ENCODE peak calls at places on chromosome 1, in eight cellular contexts. U, Q, Y, I, C, Z, P and H are unnamed samples.

GRCh38 chr1:234639968-234640367 is 30.0 kb upstream of the IRF2BP2 start:
- DNase-seq in U (no peak), Q (no peak), Y (no peak), I (no peak), C (no peak), Z (no peak), P (no peak), H (no peak)

GRCh38 chr1:183975651-183976050 is 61.9 kb downstream of the COLGALT2 start:
- DNase-seq in U (no peak), Q (no peak), Y (no peak), I (no peak), C (no peak), Z (no peak), P (no peak), H (no peak)

GRCh38 chr1:186819140-186819539 is 9.6 kb upstream of the PLA2G4A start:
- DNase-seq in U (peak; percentile 90), Q (peak; percentile 34), Y (no peak), I (peak; percentile 85), C (no peak), Z (peak; percentile 73), P (no peak), H (no peak)

GRCh38 chr1:53346814-53347176 is 18.9 kb upstream of the LRP8 start:
- DNase-seq in U (no peak), Q (no peak), Y (no peak), I (no peak), C (peak; percentile 2), Z (no peak), P (no peak), H (no peak)

GRCh38 chr1:57845041-57845440 is 421.2 kb upstream of the DAB1 start:
- DNase-seq in U (no peak), Q (no peak), Y (no peak), I (peak; percentile 90), C (no peak), Z (no peak), P (no peak), H (no peak)

GRCh38 chr1:200381256-200381980 is 28.4 kb downstream of the ZNF281 start:
- DNase-seq in U (peak; percentile 41), Q (no peak), Y (no peak), I (no peak), C (no peak), Z (no peak), P (no peak), H (no peak)

GRCh38 chr1:202207292-202207691 is 13.7 kb downstream of the LGR6 start:
- DNase-seq in U (peak; percentile 73), Q (no peak), Y (peak; percentile 58), I (peak; percentile 77), C (no peak), Z (no peak), P (no peak), H (peak; percentile 89)

GRCh38 chr1:183424691-183425090 is 6.5 kb upstream of the NMNAT2 start:
- DNase-seq in U (no peak), Q (no peak), Y (no peak), I (no peak), C (no peak), Z (no peak), P (no peak), H (no peak)

GRCh38 chr1:234866007-234866866 is 256.3 kb upstream of the IRF2BP2 start:
- DNase-seq in U (peak; percentile 90), Q (no peak), Y (no peak), I (peak; percentile 88), C (no peak), Z (no peak), P (peak; percentile 82), H (no peak)

GRCh38 chr1:167119696-167120095 is 25.8 kb downstream of the STYXL2 start:
- DNase-seq in U (no peak), Q (no peak), Y (no peak), I (no peak), C (no peak), Z (no peak), P (no peak), H (no peak)

GRCh38 chr1:167122121-167122480 is 28.2 kb downstream of the STYXL2 start:
- DNase-seq in U (no peak), Q (no peak), Y (no peak), I (no peak), C (no peak), Z (no peak), P (no peak), H (no peak)

GRCh38 chr1:167122568-167122967 is 28.7 kb downstream of the STYXL2 start:
- DNase-seq in U (no peak), Q (no peak), Y (peak; percentile 46), I (no peak), C (no peak), Z (no peak), P (peak; percentile 31), H (no peak)

GRCh38 chr1:167121375-167122120 is 27.7 kb downstream of the STYXL2 start:
- DNase-seq in U (no peak), Q (no peak), Y (peak; percentile 73), I (peak; percentile 50), C (peak; percentile 73), Z (no peak), P (peak; percentile 88), H (peak; percentile 82)

DNA sequence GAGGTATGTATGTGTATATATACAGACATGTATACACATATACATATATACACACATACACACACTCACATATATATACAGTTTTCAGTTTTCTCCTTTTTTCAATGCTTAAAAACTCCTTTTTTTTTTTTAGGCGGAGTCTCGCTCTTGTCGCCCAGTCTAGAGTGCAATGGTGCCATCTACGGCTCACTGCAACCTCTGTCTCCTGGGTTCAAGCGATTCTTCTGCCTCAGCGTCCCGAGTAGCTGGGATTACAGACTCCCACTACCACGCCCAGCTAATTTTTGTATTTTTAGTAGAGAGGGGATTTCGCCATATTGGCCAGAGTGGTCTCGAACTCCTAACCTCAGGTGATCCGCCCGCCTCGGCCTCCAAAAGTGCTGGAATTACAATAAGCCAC is 27.0 kb downstream of the STYXL2 start:
- DNase-seq in U (no peak), Q (no peak), Y (no peak), I (no peak), C (no peak), Z (no peak), P (no peak), H (no peak)
- H2AFZ ChIP-seq in U (no peak overlapping the region), Q (no peak overlapping the region), Y (peak overlapping the region; percentile 78), I (no peak overlapping the region), C (no peak overlapping the region), Z (no peak overlapping the region), P (peak overlapping the region; percentile 93), H (peak overlapping the region; percentile 65)

GRCh38 chr1:159000070-159000409 is 9.7 kb upstream of the IFI16 start:
- DNase-seq in U (no peak), Q (no peak), Y (no peak), I (no peak), C (no peak), Z (no peak), P (no peak), H (no peak)
- H3K4me2 ChIP-seq in U (peak overlapping the region; percentile 90), Q (no peak overlapping the region), Y (peak overlapping the region; percentile 75), I (peak overlapping the region; percentile 99), C (peak overlapping the region; percentile 93), Z (no peak overlapping the region), P (no peak overlapping the region), H (peak overlapping the region; percentile 85)

GRCh38 chr1:91672601-91673161 is 172.0 kb downstream of the CDC7 start:
- DNase-seq in U (no peak), Q (no peak), Y (no peak), I (no peak), C (no peak), Z (no peak), P (no peak), H (no peak)
- H2AFZ ChIP-seq in U (no peak overlapping the region), Q (no peak overlapping the region), Y (no peak overlapping the region), I (no peak overlapping the region), C (no peak overlapping the region), Z (no peak overlapping the region), P (no peak overlapping the region), H (no peak overlapping the region)

GRCh38 chr1:32333251-32333963 is 2.6 kb downstream of the MARCKSL1 start:
- DNase-seq in U (no peak), Q (no peak), Y (no peak), I (no peak), C (no peak), Z (peak; percentile 45), P (no peak), H (no peak)
- H3K4me2 ChIP-seq in U (no peak overlapping the region), Q (peak overlapping the region; percentile 78), Y (peak overlapping the region; percentile 98), I (no peak overlapping the region), C (no peak overlapping the region), Z (peak overlapping the region; percentile 79), P (peak overlapping the region; percentile 84), H (peak overlapping the region; percentile 98)

DNA sequence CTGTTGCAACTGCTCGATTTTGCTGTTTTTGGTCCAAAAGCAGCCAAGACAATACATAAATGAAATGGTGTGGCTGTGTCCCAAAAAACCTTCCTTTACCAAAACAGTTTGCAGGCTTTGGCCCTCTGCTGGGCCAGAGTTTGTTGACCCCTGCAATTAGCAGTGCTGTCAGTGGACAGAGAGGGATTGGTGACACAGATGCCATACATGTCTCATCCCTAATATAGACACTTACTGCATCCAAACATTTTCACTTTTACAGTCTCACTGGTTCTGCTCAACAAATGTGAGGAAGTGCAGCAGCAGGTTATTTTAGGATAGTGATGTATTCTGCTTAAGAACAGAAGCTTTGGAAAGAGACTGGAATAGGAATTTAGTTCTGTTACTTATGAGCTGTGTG is 462.9 kb upstream of the LRRC7 start:
- DNase-seq in U (no peak), Q (no peak), Y (no peak), I (no peak), C (no peak), Z (no peak), P (no peak), H (no peak)
- H2AFZ ChIP-seq in U (no peak overlapping the region), Q (no peak overlapping the region), Y (no peak overlapping the region), I (no peak overlapping the region), C (no peak overlapping the region), Z (no peak overlapping the region), P (no peak overlapping the region), H (no peak overlapping the region)

DNA sequence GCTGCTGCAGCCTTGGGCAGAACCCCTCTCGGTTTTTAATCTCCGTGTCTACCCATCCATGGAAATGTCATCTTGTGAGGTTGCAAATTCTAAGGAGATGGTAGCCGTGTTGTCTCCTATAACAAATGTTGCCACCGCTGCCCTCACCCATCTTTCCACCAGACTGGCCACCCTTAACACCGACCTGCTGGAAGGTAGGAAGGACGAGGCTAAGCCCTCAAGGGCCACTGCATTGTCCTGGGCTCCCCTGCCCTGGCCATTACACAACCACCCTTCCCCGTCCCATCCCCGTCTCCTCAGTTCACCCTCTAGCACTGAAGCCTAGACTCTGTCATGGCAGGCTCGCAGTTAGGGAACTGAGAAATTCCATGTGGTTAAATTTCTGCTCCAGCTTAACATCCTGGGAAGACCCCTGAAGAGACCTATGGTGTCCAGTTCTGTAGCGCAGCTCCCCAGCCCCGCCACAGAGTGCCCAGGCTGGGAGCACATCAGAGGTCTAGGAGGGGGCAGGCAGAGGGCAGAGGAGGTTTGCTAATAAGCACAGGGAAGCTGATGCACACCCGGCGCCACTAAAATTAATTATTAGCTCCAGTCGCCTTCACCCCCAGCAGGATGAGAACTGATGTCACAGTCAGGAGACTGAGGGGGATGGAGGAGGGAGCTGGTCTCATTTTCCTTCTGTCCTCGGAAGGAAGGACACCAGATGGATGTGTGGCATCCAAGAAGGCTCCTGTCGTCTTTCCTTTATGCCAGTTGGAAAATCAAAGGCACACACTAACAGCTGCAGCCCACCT is 38.3 kb downstream of the STUM start:
- DNase-seq in U (no peak), Q (no peak), Y (no peak), I (no peak), C (no peak), Z (no peak), P (no peak), H (no peak)
- H3K4me2 ChIP-seq in U (no peak overlapping the region), Q (no peak overlapping the region), Y (no peak overlapping the region), I (no peak overlapping the region), C (no peak overlapping the region), Z (no peak overlapping the region), P (no peak overlapping the region), H (no peak overlapping the region)